ENCODE peak calls at places on chromosomes 2 and 18, in five cellular contexts. M is AML-193; D is ovary; E is WERI-Rb-1; A is stimulated activated CD4-positive, alpha-beta T cell treated with anti-CD3 and anti-CD28 coated beads, Interleukin-12 subunit alpha, Interleukin-12 subunit beta, amount 100 ng/mL, for 4 hours. G is an unnamed sample.

GRCh38 chr2:211854832-211855231 is 683.8 kb downstream of the ERBB4 start:
- DNase-seq in E (no peak), D (no peak), M (no peak), A (no peak), G (no peak)

GRCh38 chr2:143629344-143629743 is 500.1 kb downstream of the ARHGAP15 start:
- DNase-seq in A (no peak), D (no peak), M (no peak), E (no peak), G (no peak)

GRCh38 chr18:79405781-79406575 is 10.2 kb downstream of the NFATC1 start:
- DNase-seq in E (no peak), M (peak; percentile 18), A (peak; percentile 76), D (peak; percentile 38), G (peak; percentile 67)

GRCh38 chr18:48962857-48963554 is 12.2 kb upstream of the SMAD7 start:
- DNase-seq in D (no peak), M (no peak), A (no peak), E (no peak), G (no peak)

GRCh38 chr2:112138143-112139032 is at the start of gene FBLN7:
- DNase-seq in A (no peak), D (no peak), E (peak; percentile 53), M (no peak), G (no peak)

GRCh38 chr18:32975166-32975441 is 202.3 kb upstream of the KLHL14 start:
- DNase-seq in D (no peak), A (no peak), E (no peak), M (no peak), G (no peak)

GRCh38 chr2:66434679-66435548 is at the start of gene MEIS1:
- DNase-seq in E (peak; percentile 96), A (no peak), D (peak; percentile 93), M (no peak), G (peak; percentile 92)

GRCh38 chr18:79856119-79857080 is 58.7 kb downstream of the KCNG2 start:
- DNase-seq in D (no peak), E (peak; percentile 95), M (no peak), A (no peak), G (peak; percentile 25)

GRCh38 chr2:170467568-170468422 is 247.3 kb upstream of the SP5 start:
- DNase-seq in D (no peak), M (no peak), A (no peak), E (no peak), G (no peak)

GRCh38 chr2:232232915-232233314 is 145.6 kb upstream of the ALPP start:
- DNase-seq in E (no peak), D (no peak), A (no peak), M (no peak), G (no peak)

GRCh38 chr2:231531408-231532188 is 1.4 kb upstream of the NMUR1 start:
- DNase-seq in M (no peak), E (no peak), D (no peak), A (no peak), G (no peak)

G was measured in left ventricle myocardium superior.